ENCODE peak calls at places on chromosomes 2 and 18, in four cellular contexts. N is NCI-H1105 treated with DMSO at 0.1 percent for 48 hours, Q is HEK293T, F is Ammon's horn. M is an unnamed sample.
A peak's percentile ranks its signal among the peaks of the same experiment; 100 is the strongest.

GRCh38 chr2:43011142-43011491 is 215.3 kb downstream of the ZFP36L2 start:
- DNase-seq in N (no peak), Q (no peak), F (no peak), M (no peak)

GRCh38 chr2:74715071-74715791 is 61.2 kb downstream of the SEMA4F start:
- DNase-seq in N (peak; percentile 56), Q (peak; percentile 88), F (peak; percentile 85), M (peak; percentile 83)

GRCh38 chr2:40371525-40372277 is 80.2 kb downstream of the SLC8A1 start:
- DNase-seq in N (peak; percentile 1), Q (peak; percentile 42), F (peak; percentile 45), M (no peak)

GRCh38 chr18:33900638-33901037 is 322.6 kb downstream of the ASXL3 start:
- DNase-seq in N (no peak), Q (no peak), F (no peak), M (no peak)

GRCh38 chr2:83686863-83687262 is 772.2 kb downstream of the SUCLG1 start:
- DNase-seq in N (no peak), Q (no peak), F (peak; percentile 83), M (no peak)

GRCh38 chr18:2337552-2338141 is 233.7 kb downstream of the METTL4 start:
- DNase-seq in N (no peak), Q (peak; percentile 16), F (no peak), M (peak; percentile 18)

GRCh38 chr18:31876707-31877106 is 66.2 kb downstream of the TRAPPC8 start:
- DNase-seq in N (no peak), Q (no peak), F (no peak), M (no peak)

GRCh38 chr2:132038179-132038882 is 123.4 kb downstream of the ANKRD30BL start:
- DNase-seq in N (peak; percentile 32), Q (peak; percentile 5), F (no peak), M (no peak)

GRCh38 chr2:23487735-23488492 is 102.9 kb downstream of the KLHL29 start:
- DNase-seq in N (no peak), Q (no peak), F (no peak), M (no peak)

GRCh38 chr2:55616509-55617159 is 788 bp downstream of the PPP4R3B start:
- DNase-seq in N (peak; percentile 56), Q (peak; percentile 28), F (peak; percentile 15), M (peak; percentile 49)

GRCh38 chr2:111632661-111633060 is 251.3 kb downstream of the ANAPC1 start:
- DNase-seq in N (no peak), Q (no peak), F (no peak), M (no peak)

GRCh38 chr2:214574077-214574775 is 163.4 kb downstream of the VWC2L start:
- DNase-seq in N (no peak), Q (no peak), F (no peak), M (no peak)

GRCh38 chr2:178478442-178479274 is at the start of gene FKBP7:
- DNase-seq in N (peak; percentile 77), Q (peak; percentile 79), F (peak; percentile 95), M (peak; percentile 74)

GRCh38 chr2:196289000-196289399 is 117.6 kb upstream of the STK17B start:
- DNase-seq in N (no peak), Q (no peak), F (no peak), M (no peak)

M was measured in stimulated activated naive CD4-positive, alpha-beta T cell.